ENCODE peak calls at places on chromosomes 12 and 14, in five cellular contexts. U, V, L, R and B are unnamed samples.
A peak's percentile ranks its signal among the peaks of the same experiment; 100 is the strongest.

GRCh38 chr12:1463073-1463905 is 131.1 kb downstream of the FBXL14 start:
- DNase-seq in U (no peak), V (no peak), L (no peak), R (no peak), B (no peak)

GRCh38 chr12:55840581-55841351 is 2.0 kb downstream of the MMP19 start:
- DNase-seq in U (no peak), V (no peak), L (no peak), R (no peak), B (no peak)

GRCh38 chr12:66813137-66813867 is 134.4 kb upstream of the GRIP1 start:
- DNase-seq in U (no peak), V (no peak), L (peak; percentile 12), R (no peak), B (no peak)

GRCh38 chr14:87217023-87217422 is 776.0 kb downstream of the GALC start:
- DNase-seq in U (no peak), V (no peak), L (no peak), R (no peak), B (no peak)

GRCh38 chr12:87382959-87383591 is 646.1 kb downstream of the C12orf50 start:
- DNase-seq in U (no peak), V (no peak), L (no peak), R (no peak), B (no peak)

GRCh38 chr12:10717410-10717809 is 5.7 kb downstream of the YBX3 start:
- DNase-seq in U (no peak), V (no peak), L (no peak), R (no peak), B (no peak)

GRCh38 chr12:95574799-95575452 is 23.6 kb upstream of the USP44 start:
- DNase-seq in U (no peak), V (peak; percentile 43), L (no peak), R (no peak), B (no peak)

GRCh38 chr12:21546721-21547120 is 20.6 kb downstream of the SPX start:
- DNase-seq in U (no peak), V (no peak), L (no peak), R (no peak), B (no peak)

GRCh38 chr12:6434205-6435180 is 10.3 kb upstream of the CD27 start:
- DNase-seq in U (no peak), V (no peak), L (peak; percentile 5), R (no peak), B (no peak)

GRCh38 chr12:57011438-57012424 is 4.6 kb downstream of the TAC3 start:
- DNase-seq in U (no peak), V (no peak), L (no peak), R (no peak), B (no peak)

GRCh38 chr12:63844391-63845341 is at the start of gene SRGAP1:
- DNase-seq in U (peak; percentile 57), V (no peak), L (peak; percentile 58), R (no peak), B (peak; percentile 70)

GRCh38 chr12:4701863-4702262 is 18.3 kb upstream of the GALNT8 start:
- DNase-seq in U (no peak), V (no peak), L (no peak), R (no peak), B (no peak)

DNA sequence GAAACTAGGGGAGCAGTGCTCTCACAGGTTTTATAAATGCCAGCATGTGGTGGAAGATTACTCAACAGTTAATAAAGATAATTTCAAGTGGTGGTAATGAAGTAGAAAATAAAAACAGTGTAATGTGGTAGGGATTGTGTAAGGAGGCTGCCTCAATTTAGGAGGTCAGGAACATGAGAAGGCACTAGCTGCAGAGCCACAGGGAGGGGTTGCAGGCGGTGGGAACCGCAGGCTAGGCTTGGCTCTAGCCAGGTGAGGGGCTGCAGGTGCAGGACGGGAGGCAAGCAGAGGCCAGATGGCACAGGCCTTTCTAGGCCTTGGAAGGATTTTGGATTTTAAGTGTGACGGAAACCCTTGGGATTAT is 768 bp downstream of the METTL25 start:
- DNase-seq in U (peak; percentile 25), V (no peak), L (peak; percentile 16), R (no peak), B (peak; percentile 30)
- TF ChIP-seq CTCF in U (no peak), V (no peak), L (no peak), R (no peak), B (no peak)

GRCh38 chr14:24353551-24354529 is 14.0 kb upstream of the RIPK3 start:
- DNase-seq in U (no peak), V (peak; percentile 34), L (no peak), R (no peak), B (no peak)

GRCh38 chr14:24348186-24348585 is 8.4 kb upstream of the RIPK3 start:
- DNase-seq in U (no peak), V (no peak), L (no peak), R (no peak), B (no peak)

GRCh38 chr14:24355009-24355408 is 13.0 kb upstream of the NFATC4 start:
- DNase-seq in U (no peak), V (no peak), L (no peak), R (no peak), B (no peak)

GRCh38 chr14:24349742-24350141 is 10.0 kb upstream of the RIPK3 start:
- DNase-seq in U (no peak), V (no peak), L (no peak), R (no peak), B (no peak)

DNA sequence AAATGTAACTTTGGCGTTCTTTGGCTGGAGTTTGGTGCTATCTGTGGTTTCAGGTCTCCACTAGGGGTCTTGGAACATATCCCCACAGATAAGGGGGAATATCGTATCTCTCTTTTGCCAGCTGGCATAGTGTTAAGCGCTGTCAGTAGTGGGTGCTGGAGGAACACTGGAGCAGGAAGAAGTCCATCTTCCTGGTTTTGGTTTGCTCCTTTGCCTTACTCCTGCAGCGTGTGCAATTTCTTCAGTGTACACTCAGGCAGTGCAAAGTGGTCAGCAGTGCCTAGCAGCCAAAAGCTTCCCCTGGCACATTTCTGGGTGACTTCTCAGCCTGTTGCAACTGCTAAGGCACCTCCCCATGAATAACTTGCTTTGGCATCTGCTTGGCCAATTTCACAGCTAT is 11.7 kb upstream of the RIPK3 start:
- DNase-seq in U (no peak), V (peak; percentile 45), L (no peak), R (no peak), B (no peak)
- TF ChIP-seq CTCF in U (no peak), V (no peak), L (no peak), R (no peak), B (no peak)

DNA sequence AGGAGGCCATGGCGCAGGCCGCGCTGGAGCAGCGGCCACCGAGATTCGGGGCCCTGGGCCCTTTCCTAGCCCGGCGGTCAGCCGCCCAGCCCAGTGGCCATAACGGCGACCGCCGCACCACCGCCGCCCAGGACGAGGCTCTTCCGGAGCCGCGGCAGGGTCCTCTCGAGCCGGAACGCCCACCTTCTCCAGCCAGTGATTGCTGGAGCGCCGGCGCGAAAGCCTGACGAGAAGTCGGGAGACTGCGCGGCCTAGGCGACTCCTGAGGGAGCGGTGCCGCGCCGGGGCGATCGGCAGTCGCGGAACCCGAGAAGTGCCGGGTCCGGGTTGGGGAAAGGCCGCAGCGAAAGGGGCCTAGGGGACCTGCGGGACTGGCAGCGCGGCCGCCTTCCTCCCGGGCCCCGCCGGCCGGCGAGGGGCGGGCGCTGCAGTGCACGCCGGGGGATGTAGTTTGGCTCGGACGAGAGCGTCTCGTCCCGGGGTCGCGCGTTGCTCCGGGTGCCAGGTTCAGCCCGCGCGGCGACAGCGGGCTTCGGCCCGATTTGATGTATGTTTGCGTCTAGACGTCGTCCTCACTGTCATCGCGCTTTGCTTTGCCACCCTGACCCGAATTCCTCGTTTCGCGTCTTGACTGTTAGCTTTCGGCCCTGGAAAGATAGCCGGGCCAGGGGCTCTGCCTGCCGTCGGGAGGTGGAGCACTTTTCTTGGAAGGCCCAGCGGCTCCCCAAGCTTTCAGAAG is at the start of gene VTI1B:
- DNase-seq in U (peak; percentile 78), V (peak; percentile 66), L (peak; percentile 67), R (peak; percentile 86), B (peak; percentile 88)
- TF ChIP-seq CTCF in U (peak; percentile 1), V (no peak), L (no peak), R (no peak), B (peak; percentile 30)

DNA sequence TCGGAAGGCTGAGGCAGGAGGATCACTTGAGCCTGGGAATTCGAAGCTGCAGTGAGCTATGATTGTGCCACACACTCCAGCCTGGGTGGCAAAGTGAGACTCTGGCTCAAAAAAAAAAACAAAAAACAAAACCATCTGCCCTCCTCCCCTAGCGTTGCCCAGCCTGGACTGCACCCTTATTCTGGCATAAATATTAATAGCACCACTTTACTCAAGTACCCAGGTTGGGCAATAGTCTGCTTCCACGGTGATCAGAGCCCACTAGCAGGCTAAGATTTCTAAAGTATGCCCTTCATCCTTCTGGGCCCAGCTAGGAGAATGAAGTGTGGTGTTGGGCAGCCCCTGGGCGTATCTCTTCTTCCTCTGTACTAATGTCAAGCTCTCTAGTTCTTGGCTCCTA is 33.3 kb downstream of the KCTD10 start:
- DNase-seq in U (no peak), V (no peak), L (no peak), R (no peak), B (peak; percentile 48)
- TF ChIP-seq CTCF in U (no peak), V (no peak), L (no peak), R (no peak), B (peak; percentile 17)

GRCh38 chr14:99724196-99724891 is 40.2 kb downstream of the CYP46A1 start:
- DNase-seq in U (no peak), V (no peak), L (no peak), R (no peak), B (peak; percentile 37)
- TF ChIP-seq CTCF in U (no peak), V (no peak), L (no peak), R (no peak), B (no peak)

DNA sequence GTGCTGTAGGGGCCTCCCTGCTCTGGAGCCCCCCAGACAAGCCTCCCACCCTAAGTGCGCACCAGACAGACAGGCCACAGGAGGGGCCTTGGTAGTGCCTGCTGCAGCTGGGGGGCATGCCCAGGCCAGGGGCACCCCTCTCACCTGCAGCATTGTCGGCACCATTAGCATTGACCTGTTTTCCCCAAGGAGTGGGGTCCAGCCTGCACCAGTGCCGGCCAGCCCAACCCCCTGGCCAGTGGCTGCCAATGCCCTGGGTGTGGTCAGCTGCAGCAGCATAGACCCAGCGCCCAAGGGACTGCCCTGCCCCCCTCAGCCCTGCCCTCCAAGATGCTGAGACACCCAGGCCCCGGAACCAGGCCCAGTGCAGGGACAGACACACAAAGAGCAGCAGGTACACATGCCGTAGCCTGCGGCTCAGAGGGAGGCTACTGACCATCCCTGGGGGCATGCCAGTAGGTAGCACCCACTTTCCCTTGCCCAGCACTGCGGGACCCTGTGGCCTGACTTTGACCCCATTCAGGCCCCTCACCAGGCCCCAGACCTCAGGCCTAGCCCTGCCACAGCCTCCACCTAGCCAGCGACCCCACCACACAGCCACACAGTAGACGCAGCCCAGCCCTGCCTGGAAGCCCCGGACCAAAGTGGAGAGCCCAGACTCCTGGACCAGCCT is 1.0 kb downstream of the AHNAK2 start:
- DNase-seq in U (peak; percentile 29), V (no peak), L (no peak), R (no peak), B (no peak)
- TF ChIP-seq CTCF in U (no peak), V (no peak), L (no peak), R (no peak), B (no peak)